ENCODE peak calls at places on chromosomes 1 and 21, in eight cellular contexts. X is neural crest cell; K is EL; G is fibroblast of lung; R is NCI-H345; M is stimulated activated effector memory CD8-positive, alpha-beta T cell treated with anti-CD3 and anti-CD28 coated beads, Interleukin-12 subunit alpha, Interleukin-12 subunit beta, amount 100 ng/mL, for 72 hours; H is activated naive CD8-positive, alpha-beta T cell treated with anti-CD3 and anti-CD28 coated beads, Interleukin-2, amount 50 U/mL, for 24 hours; F is GM18507. I is an unnamed sample.

GRCh38 chr1:12677565-12677964 is 33.7 kb downstream of the AADACL4 start:
- DNase-seq in X (no peak), G (no peak), M (no peak), H (no peak), F (no peak), K (no peak), R (no peak), I (no peak)

GRCh38 chr1:84913025-84913892 is 20.3 kb upstream of the LPAR3 start:
- DNase-seq in X (no peak), M (no peak), G (peak), H (no peak), R (no peak), K (peak), F (no peak), I (peak)

GRCh38 chr1:117928881-117929339 is 511 bp downstream of the GDAP2 start:
- DNase-seq in K (peak), R (peak), G (peak), M (no peak), F (no peak), H (no peak), X (peak), I (peak)

GRCh38 chr1:119147626-119148180 is 7.2 kb upstream of the WARS2 start:
- DNase-seq in G (peak), H (no peak), K (no peak), F (no peak), M (no peak), R (no peak), X (no peak), I (no peak)

GRCh38 chr1:45864765-45865164 is 61.4 kb downstream of the MAST2 start:
- DNase-seq in M (no peak), R (no peak), K (no peak), H (no peak), G (peak), F (no peak), X (no peak), I (no peak)

GRCh38 chr1:30318864-30319718 is 404.3 kb downstream of the MATN1 start:
- DNase-seq in F (no peak), X (no peak), H (no peak), K (no peak), M (no peak), R (no peak), G (no peak), I (no peak)

GRCh38 chr1:67332653-67333529 is 25.2 kb downstream of the IL12RB2 start:
- DNase-seq in H (no peak), M (no peak), F (peak), G (no peak), R (no peak), K (no peak), X (no peak), I (no peak)

GRCh38 chr1:22729400-22729773 is 18.7 kb downstream of the EPHB2 start:
- DNase-seq in R (no peak), K (no peak), H (no peak), X (no peak), M (no peak), G (no peak), F (no peak), I (no peak)

GRCh38 chr1:211703812-211704566 is 28.6 kb upstream of the NEK2 start:
- DNase-seq in G (no peak), X (no peak), F (no peak), R (peak), M (no peak), K (no peak), H (no peak), I (no peak)

GRCh38 chr21:23968722-23969647 is 1638.3 kb downstream of the MRPL39 start:
- DNase-seq in R (peak), G (peak), M (peak), F (no peak), X (peak), H (peak), K (no peak), I (peak)

GRCh38 chr1:155961937-155962336 is 16.4 kb downstream of the ARHGEF2 start:
- DNase-seq in H (no peak), M (no peak), K (peak), G (peak), R (no peak), X (no peak), F (no peak), I (peak)

GRCh38 chr1:148318123-148318899 is 164.8 kb downstream of the PPIAL4G start:
- DNase-seq in M (peak), R (no peak), X (no peak), H (peak), F (peak), K (no peak), G (no peak), I (no peak)

GRCh38 chr1:235468970-235469369 is 35.3 kb downstream of the B3GALNT2 start:
- DNase-seq in R (no peak), H (no peak), G (peak), M (no peak), K (peak), X (no peak), F (no peak), I (peak)

GRCh38 chr1:184623404-184623803 is 131.3 kb downstream of the EDEM3 start:
- DNase-seq in H (no peak), R (no peak), M (no peak), F (no peak), X (no peak), K (no peak), G (no peak), I (no peak)

GRCh38 chr1:233114860-233115259 is 164.4 kb downstream of the NTPCR start:
- DNase-seq in K (no peak), F (no peak), M (no peak), G (no peak), R (no peak), H (no peak), X (no peak), I (no peak)

GRCh38 chr1:151535326-151536271 is 4.5 kb upstream of the TUFT1 start:
- DNase-seq in H (no peak), X (no peak), F (no peak), M (no peak), G (no peak), R (no peak), K (peak), I (no peak)

I was measured in LoVo.